ENCODE peak calls at places on chromosome 15, in nine cellular contexts. One of them, this sample, is unnamed.

GRCh38 chr15:73378089-73378488 is 9.3 kb upstream of the HCN4 start:
- DNase-seq in astrocyte: no peak
- DNase-seq in IMR-90: no peak
- DNase-seq in iPS-NIHi11: no peak
- DNase-seq in neuronal stem cell: no peak
- DNase-seq in H54: no peak
- DNase-seq in DMS 273 treated with DMSO at 0.1 percent for 48 hours: no peak
- DNase-seq in activated T-helper 1 cell treated with anti-CD3 and anti-CD28 coated beads, Interleukin-12 subunit alpha, Interleukin-12 subunit beta, Interleukin-2, Interleukin-4 antibody, amounts not matched to agents 30 ng/mL and 10 ng/mL and 1 ng/mL, durations not matched to agents 14 hours and 24 hours and 36 hours: no peak
- DNase-seq in activated CD4-positive, alpha-beta T cell treated with anti-CD3 and anti-CD28 coated beads, Interleukin-2, amount 10 ng/mL, durations not matched to agents 24 days and 14 days: no peak
- DNase-seq in this sample: no peak

GRCh38 chr15:75203908-75204263 is 2.2 kb downstream of the C15orf39 start:
- DNase-seq in astrocyte: no peak
- DNase-seq in IMR-90: no peak
- DNase-seq in iPS-NIHi11: no peak
- DNase-seq in neuronal stem cell: no peak
- DNase-seq in H54: no peak
- DNase-seq in DMS 273 treated with DMSO at 0.1 percent for 48 hours: no peak
- DNase-seq in activated T-helper 1 cell treated with anti-CD3 and anti-CD28 coated beads, Interleukin-12 subunit alpha, Interleukin-12 subunit beta, Interleukin-2, Interleukin-4 antibody, amounts not matched to agents 30 ng/mL and 10 ng/mL and 1 ng/mL, durations not matched to agents 14 hours and 24 hours and 36 hours: no peak
- DNase-seq in activated CD4-positive, alpha-beta T cell treated with anti-CD3 and anti-CD28 coated beads, Interleukin-2, amount 10 ng/mL, durations not matched to agents 24 days and 14 days: peak; percentile 71
- DNase-seq in this sample: no peak

GRCh38 chr15:92832992-92833438 is 67.1 kb upstream of the CHD2 start:
- DNase-seq in astrocyte: peak; percentile 63
- DNase-seq in IMR-90: peak; percentile 59
- DNase-seq in iPS-NIHi11: no peak
- DNase-seq in neuronal stem cell: no peak
- DNase-seq in H54: no peak
- DNase-seq in DMS 273 treated with DMSO at 0.1 percent for 48 hours: no peak
- DNase-seq in activated T-helper 1 cell treated with anti-CD3 and anti-CD28 coated beads, Interleukin-12 subunit alpha, Interleukin-12 subunit beta, Interleukin-2, Interleukin-4 antibody, amounts not matched to agents 30 ng/mL and 10 ng/mL and 1 ng/mL, durations not matched to agents 14 hours and 24 hours and 36 hours: no peak
- DNase-seq in activated CD4-positive, alpha-beta T cell treated with anti-CD3 and anti-CD28 coated beads, Interleukin-2, amount 10 ng/mL, durations not matched to agents 24 days and 14 days: peak; percentile 74
- DNase-seq in this sample: no peak

GRCh38 chr15:63896336-63897115 is 62.8 kb upstream of the HERC1 start:
- DNase-seq in astrocyte: peak; percentile 73
- DNase-seq in IMR-90: peak; percentile 81
- DNase-seq in iPS-NIHi11: no peak
- DNase-seq in neuronal stem cell: no peak
- DNase-seq in H54: peak; percentile 22
- DNase-seq in DMS 273 treated with DMSO at 0.1 percent for 48 hours: no peak
- DNase-seq in activated T-helper 1 cell treated with anti-CD3 and anti-CD28 coated beads, Interleukin-12 subunit alpha, Interleukin-12 subunit beta, Interleukin-2, Interleukin-4 antibody, amounts not matched to agents 30 ng/mL and 10 ng/mL and 1 ng/mL, durations not matched to agents 14 hours and 24 hours and 36 hours: peak; percentile 67
- DNase-seq in activated CD4-positive, alpha-beta T cell treated with anti-CD3 and anti-CD28 coated beads, Interleukin-2, amount 10 ng/mL, durations not matched to agents 24 days and 14 days: peak; percentile 87
- DNase-seq in this sample: peak; percentile 43

GRCh38 chr15:89129123-89129815 is 41.0 kb downstream of the ABHD2 start:
- DNase-seq in astrocyte: no peak
- DNase-seq in IMR-90: peak; percentile 25
- DNase-seq in iPS-NIHi11: peak; percentile 82
- DNase-seq in neuronal stem cell: no peak
- DNase-seq in H54: no peak
- DNase-seq in DMS 273 treated with DMSO at 0.1 percent for 48 hours: no peak
- DNase-seq in activated T-helper 1 cell treated with anti-CD3 and anti-CD28 coated beads, Interleukin-12 subunit alpha, Interleukin-12 subunit beta, Interleukin-2, Interleukin-4 antibody, amounts not matched to agents 30 ng/mL and 10 ng/mL and 1 ng/mL, durations not matched to agents 14 hours and 24 hours and 36 hours: peak; percentile 16
- DNase-seq in activated CD4-positive, alpha-beta T cell treated with anti-CD3 and anti-CD28 coated beads, Interleukin-2, amount 10 ng/mL, durations not matched to agents 24 days and 14 days: peak; percentile 83
- DNase-seq in this sample: no peak

GRCh38 chr15:77470227-77470626 is 49.5 kb downstream of the HMG20A start:
- DNase-seq in astrocyte: no peak
- DNase-seq in IMR-90: no peak
- DNase-seq in iPS-NIHi11: no peak
- DNase-seq in neuronal stem cell: no peak
- DNase-seq in H54: no peak
- DNase-seq in DMS 273 treated with DMSO at 0.1 percent for 48 hours: no peak
- DNase-seq in activated T-helper 1 cell treated with anti-CD3 and anti-CD28 coated beads, Interleukin-12 subunit alpha, Interleukin-12 subunit beta, Interleukin-2, Interleukin-4 antibody, amounts not matched to agents 30 ng/mL and 10 ng/mL and 1 ng/mL, durations not matched to agents 14 hours and 24 hours and 36 hours: no peak
- DNase-seq in activated CD4-positive, alpha-beta T cell treated with anti-CD3 and anti-CD28 coated beads, Interleukin-2, amount 10 ng/mL, durations not matched to agents 24 days and 14 days: no peak
- DNase-seq in this sample: no peak

GRCh38 chr15:67723294-67724024 is 101.8 kb upstream of the SKOR1 start:
- DNase-seq in astrocyte: no peak
- DNase-seq in IMR-90: no peak
- DNase-seq in iPS-NIHi11: no peak
- DNase-seq in neuronal stem cell: no peak
- DNase-seq in H54: no peak
- DNase-seq in DMS 273 treated with DMSO at 0.1 percent for 48 hours: no peak
- DNase-seq in activated T-helper 1 cell treated with anti-CD3 and anti-CD28 coated beads, Interleukin-12 subunit alpha, Interleukin-12 subunit beta, Interleukin-2, Interleukin-4 antibody, amounts not matched to agents 30 ng/mL and 10 ng/mL and 1 ng/mL, durations not matched to agents 14 hours and 24 hours and 36 hours: no peak
- DNase-seq in activated CD4-positive, alpha-beta T cell treated with anti-CD3 and anti-CD28 coated beads, Interleukin-2, amount 10 ng/mL, durations not matched to agents 24 days and 14 days: no peak
- DNase-seq in this sample: no peak

GRCh38 chr15:31740203-31740602 is 290.1 kb upstream of the CHRNA7 start:
- DNase-seq in astrocyte: no peak
- DNase-seq in IMR-90: no peak
- DNase-seq in iPS-NIHi11: peak; percentile 38
- DNase-seq in neuronal stem cell: no peak
- DNase-seq in H54: no peak
- DNase-seq in DMS 273 treated with DMSO at 0.1 percent for 48 hours: peak; percentile 86
- DNase-seq in activated T-helper 1 cell treated with anti-CD3 and anti-CD28 coated beads, Interleukin-12 subunit alpha, Interleukin-12 subunit beta, Interleukin-2, Interleukin-4 antibody, amounts not matched to agents 30 ng/mL and 10 ng/mL and 1 ng/mL, durations not matched to agents 14 hours and 24 hours and 36 hours: no peak
- DNase-seq in activated CD4-positive, alpha-beta T cell treated with anti-CD3 and anti-CD28 coated beads, Interleukin-2, amount 10 ng/mL, durations not matched to agents 24 days and 14 days: no peak
- DNase-seq in this sample: no peak

GRCh38 chr15:86915811-86916331 is 836.2 kb downstream of the AGBL1 start:
- DNase-seq in astrocyte: peak; percentile 63
- DNase-seq in IMR-90: peak; percentile 13
- DNase-seq in iPS-NIHi11: peak; percentile 61
- DNase-seq in neuronal stem cell: peak; percentile 56
- DNase-seq in H54: peak; percentile 3
- DNase-seq in DMS 273 treated with DMSO at 0.1 percent for 48 hours: peak; percentile 7
- DNase-seq in activated T-helper 1 cell treated with anti-CD3 and anti-CD28 coated beads, Interleukin-12 subunit alpha, Interleukin-12 subunit beta, Interleukin-2, Interleukin-4 antibody, amounts not matched to agents 30 ng/mL and 10 ng/mL and 1 ng/mL, durations not matched to agents 14 hours and 24 hours and 36 hours: no peak
- DNase-seq in activated CD4-positive, alpha-beta T cell treated with anti-CD3 and anti-CD28 coated beads, Interleukin-2, amount 10 ng/mL, durations not matched to agents 24 days and 14 days: no peak
- DNase-seq in this sample: peak; percentile 18

GRCh38 chr15:27237319-27237939 is 266.4 kb downstream of the GABRG3 start:
- DNase-seq in astrocyte: no peak
- DNase-seq in IMR-90: no peak
- DNase-seq in iPS-NIHi11: no peak
- DNase-seq in neuronal stem cell: no peak
- DNase-seq in H54: no peak
- DNase-seq in DMS 273 treated with DMSO at 0.1 percent for 48 hours: no peak
- DNase-seq in activated T-helper 1 cell treated with anti-CD3 and anti-CD28 coated beads, Interleukin-12 subunit alpha, Interleukin-12 subunit beta, Interleukin-2, Interleukin-4 antibody, amounts not matched to agents 30 ng/mL and 10 ng/mL and 1 ng/mL, durations not matched to agents 14 hours and 24 hours and 36 hours: no peak
- DNase-seq in activated CD4-positive, alpha-beta T cell treated with anti-CD3 and anti-CD28 coated beads, Interleukin-2, amount 10 ng/mL, durations not matched to agents 24 days and 14 days: no peak
- DNase-seq in this sample: no peak

GRCh38 chr15:87752250-87752951 is 504.1 kb downstream of the NTRK3 start:
- DNase-seq in astrocyte: peak; percentile 91
- DNase-seq in IMR-90: peak; percentile 93
- DNase-seq in iPS-NIHi11: no peak
- DNase-seq in neuronal stem cell: no peak
- DNase-seq in H54: peak; percentile 22
- DNase-seq in DMS 273 treated with DMSO at 0.1 percent for 48 hours: no peak
- DNase-seq in activated T-helper 1 cell treated with anti-CD3 and anti-CD28 coated beads, Interleukin-12 subunit alpha, Interleukin-12 subunit beta, Interleukin-2, Interleukin-4 antibody, amounts not matched to agents 30 ng/mL and 10 ng/mL and 1 ng/mL, durations not matched to agents 14 hours and 24 hours and 36 hours: no peak
- DNase-seq in activated CD4-positive, alpha-beta T cell treated with anti-CD3 and anti-CD28 coated beads, Interleukin-2, amount 10 ng/mL, durations not matched to agents 24 days and 14 days: no peak
- DNase-seq in this sample: peak; percentile 68

GRCh38 chr15:59571606-59572005 is 40.0 kb upstream of the GCNT3 start:
- DNase-seq in astrocyte: no peak
- DNase-seq in IMR-90: no peak
- DNase-seq in iPS-NIHi11: no peak
- DNase-seq in neuronal stem cell: no peak
- DNase-seq in H54: no peak
- DNase-seq in DMS 273 treated with DMSO at 0.1 percent for 48 hours: no peak
- DNase-seq in activated T-helper 1 cell treated with anti-CD3 and anti-CD28 coated beads, Interleukin-12 subunit alpha, Interleukin-12 subunit beta, Interleukin-2, Interleukin-4 antibody, amounts not matched to agents 30 ng/mL and 10 ng/mL and 1 ng/mL, durations not matched to agents 14 hours and 24 hours and 36 hours: no peak
- DNase-seq in activated CD4-positive, alpha-beta T cell treated with anti-CD3 and anti-CD28 coated beads, Interleukin-2, amount 10 ng/mL, durations not matched to agents 24 days and 14 days: no peak
- DNase-seq in this sample: no peak

GRCh38 chr15:100720406-100720967 is 118.1 kb downstream of the ASB7 start:
- DNase-seq in astrocyte: no peak
- DNase-seq in IMR-90: no peak
- DNase-seq in iPS-NIHi11: no peak
- DNase-seq in neuronal stem cell: no peak
- DNase-seq in H54: no peak
- DNase-seq in DMS 273 treated with DMSO at 0.1 percent for 48 hours: no peak
- DNase-seq in activated T-helper 1 cell treated with anti-CD3 and anti-CD28 coated beads, Interleukin-12 subunit alpha, Interleukin-12 subunit beta, Interleukin-2, Interleukin-4 antibody, amounts not matched to agents 30 ng/mL and 10 ng/mL and 1 ng/mL, durations not matched to agents 14 hours and 24 hours and 36 hours: no peak
- DNase-seq in activated CD4-positive, alpha-beta T cell treated with anti-CD3 and anti-CD28 coated beads, Interleukin-2, amount 10 ng/mL, durations not matched to agents 24 days and 14 days: no peak
- DNase-seq in this sample: no peak

GRCh38 chr15:90680371-90680935 is 36.7 kb upstream of the BLM start:
- DNase-seq in astrocyte: peak; percentile 96
- DNase-seq in IMR-90: peak; percentile 98
- DNase-seq in iPS-NIHi11: no peak
- DNase-seq in neuronal stem cell: no peak
- DNase-seq in H54: peak; percentile 33
- DNase-seq in DMS 273 treated with DMSO at 0.1 percent for 48 hours: no peak
- DNase-seq in activated T-helper 1 cell treated with anti-CD3 and anti-CD28 coated beads, Interleukin-12 subunit alpha, Interleukin-12 subunit beta, Interleukin-2, Interleukin-4 antibody, amounts not matched to agents 30 ng/mL and 10 ng/mL and 1 ng/mL, durations not matched to agents 14 hours and 24 hours and 36 hours: no peak
- DNase-seq in activated CD4-positive, alpha-beta T cell treated with anti-CD3 and anti-CD28 coated beads, Interleukin-2, amount 10 ng/mL, durations not matched to agents 24 days and 14 days: no peak
- DNase-seq in this sample: peak; percentile 93

GRCh38 chr15:79358069-79358468 is 47.2 kb downstream of the TMED3 start:
- DNase-seq in astrocyte: no peak
- DNase-seq in IMR-90: no peak
- DNase-seq in iPS-NIHi11: no peak
- DNase-seq in neuronal stem cell: no peak
- DNase-seq in H54: no peak
- DNase-seq in DMS 273 treated with DMSO at 0.1 percent for 48 hours: no peak
- DNase-seq in activated T-helper 1 cell treated with anti-CD3 and anti-CD28 coated beads, Interleukin-12 subunit alpha, Interleukin-12 subunit beta, Interleukin-2, Interleukin-4 antibody, amounts not matched to agents 30 ng/mL and 10 ng/mL and 1 ng/mL, durations not matched to agents 14 hours and 24 hours and 36 hours: no peak
- DNase-seq in activated CD4-positive, alpha-beta T cell treated with anti-CD3 and anti-CD28 coated beads, Interleukin-2, amount 10 ng/mL, durations not matched to agents 24 days and 14 days: no peak
- DNase-seq in this sample: no peak

GRCh38 chr15:39629376-39629775 is 48.5 kb downstream of the THBS1 start:
- DNase-seq in astrocyte: peak; percentile 49
- DNase-seq in IMR-90: peak; percentile 43
- DNase-seq in iPS-NIHi11: no peak
- DNase-seq in neuronal stem cell: no peak
- DNase-seq in H54: peak; percentile 32
- DNase-seq in DMS 273 treated with DMSO at 0.1 percent for 48 hours: no peak
- DNase-seq in activated T-helper 1 cell treated with anti-CD3 and anti-CD28 coated beads, Interleukin-12 subunit alpha, Interleukin-12 subunit beta, Interleukin-2, Interleukin-4 antibody, amounts not matched to agents 30 ng/mL and 10 ng/mL and 1 ng/mL, durations not matched to agents 14 hours and 24 hours and 36 hours: peak; percentile 43
- DNase-seq in activated CD4-positive, alpha-beta T cell treated with anti-CD3 and anti-CD28 coated beads, Interleukin-2, amount 10 ng/mL, durations not matched to agents 24 days and 14 days: peak; percentile 86
- DNase-seq in this sample: no peak

GRCh38 chr15:38242055-38242454 is 10.6 kb upstream of the SPRED1 start:
- DNase-seq in astrocyte: no peak
- DNase-seq in IMR-90: no peak
- DNase-seq in iPS-NIHi11: no peak
- DNase-seq in neuronal stem cell: no peak
- DNase-seq in H54: no peak
- DNase-seq in DMS 273 treated with DMSO at 0.1 percent for 48 hours: no peak
- DNase-seq in activated T-helper 1 cell treated with anti-CD3 and anti-CD28 coated beads, Interleukin-12 subunit alpha, Interleukin-12 subunit beta, Interleukin-2, Interleukin-4 antibody, amounts not matched to agents 30 ng/mL and 10 ng/mL and 1 ng/mL, durations not matched to agents 14 hours and 24 hours and 36 hours: no peak
- DNase-seq in activated CD4-positive, alpha-beta T cell treated with anti-CD3 and anti-CD28 coated beads, Interleukin-2, amount 10 ng/mL, durations not matched to agents 24 days and 14 days: no peak
- DNase-seq in this sample: no peak

GRCh38 chr15:35013370-35013769 is 25.3 kb upstream of the ZNF770 start:
- DNase-seq in astrocyte: no peak
- DNase-seq in IMR-90: peak; percentile 39
- DNase-seq in iPS-NIHi11: no peak
- DNase-seq in neuronal stem cell: no peak
- DNase-seq in H54: no peak
- DNase-seq in DMS 273 treated with DMSO at 0.1 percent for 48 hours: no peak
- DNase-seq in activated T-helper 1 cell treated with anti-CD3 and anti-CD28 coated beads, Interleukin-12 subunit alpha, Interleukin-12 subunit beta, Interleukin-2, Interleukin-4 antibody, amounts not matched to agents 30 ng/mL and 10 ng/mL and 1 ng/mL, durations not matched to agents 14 hours and 24 hours and 36 hours: no peak
- DNase-seq in activated CD4-positive, alpha-beta T cell treated with anti-CD3 and anti-CD28 coated beads, Interleukin-2, amount 10 ng/mL, durations not matched to agents 24 days and 14 days: no peak
- DNase-seq in this sample: no peak

GRCh38 chr15:68252925-68253534 is 23.5 kb upstream of the CLN6 start:
- DNase-seq in astrocyte: peak; percentile 69
- DNase-seq in IMR-90: peak; percentile 85
- DNase-seq in iPS-NIHi11: peak; percentile 69
- DNase-seq in neuronal stem cell: peak; percentile 54
- DNase-seq in H54: peak; percentile 32
- DNase-seq in DMS 273 treated with DMSO at 0.1 percent for 48 hours: peak; percentile 42
- DNase-seq in activated T-helper 1 cell treated with anti-CD3 and anti-CD28 coated beads, Interleukin-12 subunit alpha, Interleukin-12 subunit beta, Interleukin-2, Interleukin-4 antibody, amounts not matched to agents 30 ng/mL and 10 ng/mL and 1 ng/mL, durations not matched to agents 14 hours and 24 hours and 36 hours: no peak
- DNase-seq in activated CD4-positive, alpha-beta T cell treated with anti-CD3 and anti-CD28 coated beads, Interleukin-2, amount 10 ng/mL, durations not matched to agents 24 days and 14 days: peak; percentile 84
- DNase-seq in this sample: peak; percentile 48

GRCh38 chr15:101625980-101626379 is 26.2 kb downstream of the TM2D3 start:
- DNase-seq in astrocyte: no peak
- DNase-seq in IMR-90: peak; percentile 25
- DNase-seq in iPS-NIHi11: no peak
- DNase-seq in neuronal stem cell: no peak
- DNase-seq in H54: no peak
- DNase-seq in DMS 273 treated with DMSO at 0.1 percent for 48 hours: no peak
- DNase-seq in activated T-helper 1 cell treated with anti-CD3 and anti-CD28 coated beads, Interleukin-12 subunit alpha, Interleukin-12 subunit beta, Interleukin-2, Interleukin-4 antibody, amounts not matched to agents 30 ng/mL and 10 ng/mL and 1 ng/mL, durations not matched to agents 14 hours and 24 hours and 36 hours: no peak
- DNase-seq in activated CD4-positive, alpha-beta T cell treated with anti-CD3 and anti-CD28 coated beads, Interleukin-2, amount 10 ng/mL, durations not matched to agents 24 days and 14 days: no peak
- DNase-seq in this sample: no peak

GRCh38 chr15:25465835-25466234 is 27.0 kb upstream of the UBE3A start:
- DNase-seq in astrocyte: no peak
- DNase-seq in IMR-90: no peak
- DNase-seq in iPS-NIHi11: no peak
- DNase-seq in neuronal stem cell: no peak
- DNase-seq in H54: no peak
- DNase-seq in DMS 273 treated with DMSO at 0.1 percent for 48 hours: no peak
- DNase-seq in activated T-helper 1 cell treated with anti-CD3 and anti-CD28 coated beads, Interleukin-12 subunit alpha, Interleukin-12 subunit beta, Interleukin-2, Interleukin-4 antibody, amounts not matched to agents 30 ng/mL and 10 ng/mL and 1 ng/mL, durations not matched to agents 14 hours and 24 hours and 36 hours: no peak
- DNase-seq in activated CD4-positive, alpha-beta T cell treated with anti-CD3 and anti-CD28 coated beads, Interleukin-2, amount 10 ng/mL, durations not matched to agents 24 days and 14 days: no peak
- DNase-seq in this sample: no peak